ENCODE peak calls at places on chromosome 9, in seven cellular contexts. V is K562, N is suprapubic skin, D is A549, Z is upper lobe of left lung, J is sigmoid colon, C is H1. I is an unnamed sample.

GRCh38 chr9:98551511-98552286 is 157.0 kb downstream of the GABBR2 start:
- DNase-seq in N (no peak), V (no peak), D (no peak), C (no peak), Z (no peak), J (peak), I (no peak)

GRCh38 chr9:136410500-136411287 is at the start of the genes ENTR1 and PMPCA:
- DNase-seq in D (peak), N (peak), C (no peak), J (peak), Z (peak), V (peak), I (peak)

GRCh38 chr9:100308965-100309564 is 43.7 kb downstream of the TEX10 start:
- DNase-seq in D (no peak), J (no peak), N (no peak), V (no peak), C (no peak), Z (no peak), I (no peak)

GRCh38 chr9:134624119-134624826 is 17.3 kb upstream of the COL5A1 start:
- DNase-seq in V (no peak), Z (peak), J (peak), N (peak), C (no peak), D (no peak), I (no peak)

GRCh38 chr9:68808481-68808880 is 103.4 kb downstream of the PIP5K1B start:
- DNase-seq in V (no peak), N (no peak), Z (no peak), J (no peak), D (no peak), C (no peak), I (no peak)

GRCh38 chr9:136527131-136527530 is 18.7 kb downstream of the NOTCH1 start:
- DNase-seq in N (no peak), Z (no peak), D (no peak), V (no peak), J (no peak), C (no peak), I (no peak)

GRCh38 chr9:35646583-35647265 is 4.0 kb downstream of the SIT1 start:
- DNase-seq in V (peak), J (peak), C (no peak), N (peak), Z (peak), D (peak), I (peak)

GRCh38 chr9:113872485-113873143 is 3.5 kb upstream of the ZNF618 start:
- DNase-seq in N (no peak), V (no peak), Z (no peak), C (no peak), D (no peak), J (no peak), I (no peak)

GRCh38 chr9:14415947-14416346 is 102.0 kb upstream of the NFIB start:
- DNase-seq in N (no peak), J (no peak), C (no peak), D (no peak), V (no peak), Z (no peak), I (no peak)

GRCh38 chr9:106035810-106036209 is 341.5 kb downstream of the TMEM38B start:
- DNase-seq in N (no peak), C (no peak), Z (no peak), D (no peak), V (no peak), J (no peak), I (no peak)

GRCh38 chr9:77770340-77770739 is 122.2 kb upstream of the GNA14 start:
- DNase-seq in V (no peak), D (no peak), Z (no peak), N (no peak), J (no peak), C (no peak), I (no peak)

GRCh38 chr9:110427497-110428104 is 89.9 kb upstream of the TXNDC8 start:
- DNase-seq in N (no peak), J (no peak), C (peak), Z (no peak), D (peak), V (peak), I (peak)

GRCh38 chr9:127450170-127450830 is 906 bp downstream of the RPL12 start:
- DNase-seq in Z (no peak), V (peak), N (no peak), D (no peak), J (no peak), C (no peak), I (peak)

GRCh38 chr9:72912476-72913381 is 40.1 kb downstream of the ALDH1A1 start:
- DNase-seq in Z (no peak), D (no peak), J (no peak), N (no peak), V (no peak), C (no peak), I (no peak)

GRCh38 chr9:32378496-32378895 is 5.9 kb upstream of the ACO1 start:
- DNase-seq in N (no peak), C (no peak), Z (no peak), V (peak), J (no peak), D (peak), I (no peak)
- TF ChIP-seq CTCF in N (peak), C (peak), Z (peak), V (peak), J (peak), D (peak), I (peak)

GRCh38 chr9:2701070-2701469 is 16.2 kb upstream of the KCNV2 start:
- DNase-seq in D (no peak), V (no peak), N (no peak), Z (no peak), C (no peak), J (no peak), I (no peak)
- TF ChIP-seq POLR2A in D (no peak), V (no peak), N (no peak), Z (no peak), C (peak), J (no peak), I (no peak)

GRCh38 chr9:38718148-38718547 is 1.8 kb downstream of the FAM240B start:
- DNase-seq in N (no peak), Z (no peak), J (no peak), C (no peak), V (no peak), D (no peak), I (no peak)

GRCh38 chr9:38715684-38716083 is 4.2 kb downstream of the FAM240B start:
- DNase-seq in N (no peak), D (no peak), J (no peak), Z (no peak), C (no peak), V (no peak), I (no peak)

GRCh38 chr9:38708759-38709158 is 11.2 kb downstream of the FAM240B start:
- DNase-seq in N (no peak), D (no peak), Z (no peak), V (no peak), C (no peak), J (no peak), I (no peak)

GRCh38 chr9:38707885-38708640 is 11.9 kb downstream of the FAM240B start:
- DNase-seq in N (no peak), V (peak), D (no peak), Z (no peak), C (no peak), J (no peak), I (no peak)

DNA sequence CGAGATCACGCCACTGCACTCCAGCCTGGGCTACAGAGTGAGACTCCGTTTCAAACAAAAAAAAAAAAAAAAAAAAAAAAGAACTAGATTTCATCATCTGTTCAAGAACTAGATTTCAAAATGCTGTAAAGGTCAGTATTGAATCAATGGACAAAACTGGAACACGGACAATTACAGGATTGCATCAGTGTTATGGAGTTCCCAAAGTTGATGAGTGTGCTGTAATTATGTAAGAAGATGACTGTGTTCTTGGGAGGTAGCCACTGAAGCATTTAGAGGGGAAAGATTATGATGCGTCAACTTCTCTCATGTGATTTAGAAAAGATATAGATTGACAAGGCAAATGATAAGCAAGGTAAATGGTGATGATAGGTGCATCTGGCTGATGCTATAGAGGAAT is 6.5 kb downstream of the FAM240B start:
- DNase-seq in C (no peak), N (no peak), D (no peak), V (no peak), J (no peak), Z (no peak), I (no peak)
- TF ChIP-seq EP300 in C (no peak), N (no peak), D (peak), V (no peak), J (no peak), Z (no peak), I (no peak)

GRCh38 chr9:116285320-116285719 is 131.7 kb downstream of the PAPPA start:
- DNase-seq in Z (no peak), C (no peak), D (no peak), N (no peak), J (no peak), V (no peak), I (no peak)
- TF ChIP-seq CTCF in Z (no peak), C (peak), D (no peak), N (no peak), J (no peak), V (peak), I (no peak)

GRCh38 chr9:37379835-37380234 is 42.7 kb upstream of the GRHPR start:
- DNase-seq in D (no peak), V (no peak), C (no peak), N (no peak), Z (no peak), J (no peak), I (no peak)

GRCh38 chr9:37380570-37380969 is 41.9 kb upstream of the GRHPR start:
- DNase-seq in Z (no peak), C (no peak), V (no peak), N (no peak), D (no peak), J (no peak), I (no peak)

GRCh38 chr9:37374892-37375291 is 47.6 kb upstream of the GRHPR start:
- DNase-seq in J (no peak), N (no peak), D (no peak), C (no peak), V (peak), Z (no peak), I (no peak)

GRCh38 chr9:37378613-37379004 is 43.9 kb upstream of the GRHPR start:
- DNase-seq in C (no peak), Z (peak), N (no peak), J (no peak), V (no peak), D (no peak), I (no peak)

DNA sequence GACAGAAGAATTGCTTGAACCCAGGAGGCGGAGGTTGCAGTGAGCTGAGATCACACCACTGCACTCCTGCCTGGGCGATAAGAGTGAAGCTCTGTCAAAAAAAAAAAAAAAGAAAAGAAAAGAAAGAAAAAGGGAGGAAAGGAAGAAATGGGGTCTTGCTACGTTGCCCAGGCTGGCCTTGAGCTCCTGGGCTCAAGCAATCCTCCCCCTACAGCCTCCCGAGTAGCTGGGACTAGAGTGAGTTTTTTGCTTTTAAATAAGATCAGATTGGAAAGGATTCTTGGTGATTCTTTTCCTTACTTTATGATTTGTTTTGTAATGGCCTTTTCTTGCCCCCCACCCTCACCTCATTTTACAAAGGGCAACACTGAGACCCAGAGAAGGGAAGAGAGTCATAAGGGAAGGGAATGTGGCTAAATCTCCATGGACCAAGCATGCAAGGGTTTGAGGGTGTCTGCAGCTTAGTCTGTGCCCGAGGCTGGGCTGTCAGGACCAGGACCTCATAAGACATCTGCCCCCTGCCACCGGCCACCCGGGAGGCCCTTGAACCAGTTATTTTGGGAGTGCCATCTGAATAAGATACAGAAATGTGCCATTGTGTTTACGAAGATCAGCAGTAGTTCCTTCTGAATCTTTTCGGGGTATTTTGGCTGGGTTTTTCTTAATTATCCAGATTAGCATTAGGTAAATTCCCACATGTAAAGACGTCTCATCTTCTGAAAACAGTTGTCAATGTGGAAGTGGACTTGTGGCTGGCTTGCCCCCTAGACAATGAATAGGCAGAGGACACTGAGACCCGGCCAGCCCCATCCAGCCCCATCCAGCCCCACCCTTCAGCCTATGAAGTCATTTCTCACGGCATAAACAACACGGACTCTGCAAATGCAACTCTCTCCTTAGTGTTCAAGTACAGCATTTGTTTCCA is 44.5 kb upstream of the GRHPR start:
- DNase-seq in J (no peak), Z (no peak), D (no peak), C (no peak), V (no peak), N (no peak), I (no peak)
- TF ChIP-seq POLR2A in J (no peak), Z (no peak), D (no peak), C (no peak), V (no peak), N (no peak), I (no peak)

GRCh38 chr9:112753725-112754124 is 3.2 kb downstream of the SNX30 start:
- DNase-seq in V (no peak), D (no peak), Z (no peak), N (no peak), J (no peak), C (no peak), I (no peak)

GRCh38 chr9:112752334-112753110 is 2.0 kb downstream of the SNX30 start:
- DNase-seq in J (no peak), Z (no peak), V (no peak), C (no peak), N (no peak), D (no peak), I (no peak)

GRCh38 chr9:112755675-112756074 is 5.1 kb downstream of the SNX30 start:
- DNase-seq in Z (no peak), D (no peak), J (no peak), V (no peak), N (no peak), C (no peak), I (no peak)

GRCh38 chr9:112755059-112755458 is 4.5 kb downstream of the SNX30 start:
- DNase-seq in J (no peak), V (no peak), Z (peak), D (no peak), N (no peak), C (no peak), I (no peak)

DNA sequence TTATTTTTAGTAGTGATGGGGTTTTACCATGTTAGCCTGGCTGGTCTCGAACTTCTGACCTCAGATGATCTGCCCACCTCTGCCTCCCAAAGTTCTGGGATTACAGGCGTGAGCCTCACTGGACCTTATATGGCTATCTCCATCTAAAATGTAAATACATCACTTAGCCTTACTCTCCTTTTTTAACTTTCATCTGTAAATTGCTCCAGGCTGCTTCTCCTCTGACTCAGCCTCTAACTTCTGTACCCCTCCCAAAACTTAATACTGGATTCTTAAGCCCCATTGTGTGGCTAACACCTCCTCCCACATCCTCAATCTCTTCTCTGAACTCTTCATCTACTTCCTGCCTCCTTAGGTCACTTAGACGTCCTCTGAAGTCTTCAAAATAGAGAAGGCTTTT is 4.0 kb downstream of the SNX30 start:
- DNase-seq in J (no peak), N (no peak), D (no peak), C (peak), Z (no peak), V (no peak), I (no peak)
- TF ChIP-seq EP300 in J (no peak), N (no peak), D (no peak), C (no peak), Z (no peak), V (no peak), I (no peak)

GRCh38 chr9:70259512-70259802 is 679 bp downstream of the SMC5 start:
- DNase-seq in C (no peak), D (no peak), N (peak), V (no peak), Z (no peak), J (no peak), I (no peak)
- TF ChIP-seq CTCF in C (no peak), D (no peak), N (no peak), V (no peak), Z (no peak), J (no peak), I (no peak)

DNA sequence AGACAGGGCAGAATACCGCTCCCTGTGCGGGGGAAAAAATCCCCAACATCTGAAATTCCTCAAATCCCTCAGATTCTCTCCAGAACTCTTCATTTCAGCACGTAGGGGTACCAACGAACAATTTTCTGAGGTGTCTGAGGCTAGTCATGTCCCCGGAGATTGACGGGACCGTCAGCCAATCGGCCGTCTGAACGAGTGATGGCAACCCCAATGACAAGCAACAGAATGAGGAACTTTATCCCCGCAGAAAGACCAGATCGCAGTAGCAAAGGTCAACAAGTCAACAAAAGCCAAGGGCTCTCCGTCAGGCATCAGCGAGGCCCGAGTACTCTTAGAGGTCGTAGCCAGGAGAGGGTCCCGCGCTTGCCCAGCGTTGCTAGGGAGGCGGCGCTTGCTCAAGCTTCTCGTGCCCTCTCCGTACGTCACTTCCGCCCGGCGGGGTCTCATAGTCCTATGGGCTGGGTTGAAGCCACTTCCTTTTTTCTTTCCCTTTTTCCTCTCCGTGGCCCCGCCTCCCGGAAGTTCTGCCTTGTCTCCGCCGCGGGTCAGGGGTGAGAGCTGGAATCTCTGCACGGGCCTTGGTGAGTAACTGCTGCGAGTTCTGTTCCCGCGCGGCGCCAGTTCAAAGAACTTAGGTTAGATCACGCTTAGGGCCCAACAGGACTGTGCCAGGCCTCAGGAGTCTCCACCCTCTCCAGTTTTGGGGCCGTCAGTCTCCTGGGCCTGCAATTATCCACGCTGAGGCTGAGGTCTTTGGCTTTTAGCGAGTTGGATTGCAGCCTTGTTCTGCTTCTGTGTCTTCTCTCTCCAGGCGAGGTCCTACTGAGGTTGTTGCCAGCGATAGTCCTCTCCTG is at the start of gene RNF20:
- DNase-seq in N (peak), D (peak), V (peak), Z (peak), C (peak), J (peak), I (peak)
- TF ChIP-seq POLR2A in N (no peak), D (peak), V (peak), Z (peak), C (no peak), J (no peak), I (no peak)

GRCh38 chr9:93119953-93120845 is 13.9 kb downstream of the NINJ1 start:
- DNase-seq in Z (peak), N (peak), J (peak), V (peak), D (peak), C (no peak), I (peak)
- TF ChIP-seq EP300 in Z (no peak), N (no peak), J (no peak), V (no peak), D (no peak), C (no peak), I (no peak)

GRCh38 chr9:118595719-118596305 is 773.4 kb downstream of the BRINP1 start:
- DNase-seq in D (peak), J (peak), V (no peak), Z (no peak), C (peak), N (no peak), I (no peak)
- TF ChIP-seq CTCF in D (peak), J (peak), V (no peak), Z (peak), C (peak), N (no peak), I (no peak)

I was measured in stomach.